ENCODE peak calls at places on chromosome 4, in four cellular contexts. F is esophagus squamous epithelium, S is body of pancreas, L is ovary. Q is an unnamed sample.

GRCh38 chr4:152810715-152811287 is 31.0 kb downstream of the ARFIP1 start:
- DNase-seq in L (no peak), S (peak; percentile 11), F (no peak), Q (no peak)

GRCh38 chr4:142291299-142291698 is 554.8 kb downstream of the INPP4B start:
- DNase-seq in L (no peak), S (no peak), F (no peak), Q (no peak)

GRCh38 chr4:109562457-109563237 is 2.6 kb downstream of the MCUB start:
- DNase-seq in F (no peak), L (no peak), S (peak; percentile 16), Q (no peak)

GRCh38 chr4:142396279-142396678 is 449.8 kb downstream of the INPP4B start:
- DNase-seq in F (no peak), L (no peak), S (no peak), Q (no peak)

GRCh38 chr4:92215471-92215870 is 88.3 kb upstream of the GRID2 start:
- DNase-seq in S (no peak), L (no peak), F (no peak), Q (no peak)

GRCh38 chr4:22962186-22962786 is 269.5 kb downstream of the GBA3 start:
- DNase-seq in F (no peak), L (no peak), S (no peak), Q (no peak)

GRCh38 chr4:165440415-165440882 is 61.6 kb downstream of the CPE start:
- DNase-seq in F (no peak), L (no peak), S (no peak), Q (no peak)

GRCh38 chr4:26320159-26320452 is 708 bp upstream of the RBPJ start:
- DNase-seq in F (no peak), L (peak; percentile 23), S (no peak), Q (no peak)

GRCh38 chr4:126441173-126441810 is 1126.5 kb downstream of the FAT4 start:
- DNase-seq in F (no peak), L (no peak), S (no peak), Q (no peak)

GRCh38 chr4:94976371-94977011 is 218.7 kb downstream of the BMPR1B start:
- DNase-seq in F (no peak), L (no peak), S (no peak), Q (no peak)

GRCh38 chr4:27861381-27861787 is 1000.7 kb downstream of the STIM2 start:
- DNase-seq in L (no peak), F (no peak), S (peak; percentile 36), Q (no peak)

GRCh38 chr4:13706716-13707115 is 79.2 kb upstream of the BOD1L1 start:
- DNase-seq in L (no peak), F (no peak), S (no peak), Q (no peak)

GRCh38 chr4:162839814-162840213 is 326.9 kb downstream of the NAF1 start:
- DNase-seq in F (no peak), S (no peak), L (no peak), Q (no peak)

GRCh38 chr4:11904117-11904535 is 475.4 kb upstream of the HS3ST1 start:
- DNase-seq in S (peak; percentile 24), L (peak; percentile 69), F (no peak), Q (no peak)

GRCh38 chr4:56212774-56213173 is 174.5 kb downstream of the AASDH start:
- DNase-seq in F (no peak), L (no peak), S (no peak), Q (no peak)

GRCh38 chr4:132542228-132542627 is 606.9 kb upstream of the PCDH10 start:
- DNase-seq in S (no peak), L (no peak), F (no peak), Q (no peak)

GRCh38 chr4:6942238-6942800 is 32.7 kb downstream of the TBC1D14 start:
- DNase-seq in L (peak; percentile 62), S (no peak), F (no peak), Q (no peak)

GRCh38 chr4:105274090-105274489 is 127.4 kb downstream of the TET2 start:
- DNase-seq in L (no peak), S (no peak), F (no peak), Q (no peak)
- H3K27ac ChIP-seq in L (no peak overlapping the region), S (no peak overlapping the region), F (no peak overlapping the region), Q (no peak overlapping the region)

DNA sequence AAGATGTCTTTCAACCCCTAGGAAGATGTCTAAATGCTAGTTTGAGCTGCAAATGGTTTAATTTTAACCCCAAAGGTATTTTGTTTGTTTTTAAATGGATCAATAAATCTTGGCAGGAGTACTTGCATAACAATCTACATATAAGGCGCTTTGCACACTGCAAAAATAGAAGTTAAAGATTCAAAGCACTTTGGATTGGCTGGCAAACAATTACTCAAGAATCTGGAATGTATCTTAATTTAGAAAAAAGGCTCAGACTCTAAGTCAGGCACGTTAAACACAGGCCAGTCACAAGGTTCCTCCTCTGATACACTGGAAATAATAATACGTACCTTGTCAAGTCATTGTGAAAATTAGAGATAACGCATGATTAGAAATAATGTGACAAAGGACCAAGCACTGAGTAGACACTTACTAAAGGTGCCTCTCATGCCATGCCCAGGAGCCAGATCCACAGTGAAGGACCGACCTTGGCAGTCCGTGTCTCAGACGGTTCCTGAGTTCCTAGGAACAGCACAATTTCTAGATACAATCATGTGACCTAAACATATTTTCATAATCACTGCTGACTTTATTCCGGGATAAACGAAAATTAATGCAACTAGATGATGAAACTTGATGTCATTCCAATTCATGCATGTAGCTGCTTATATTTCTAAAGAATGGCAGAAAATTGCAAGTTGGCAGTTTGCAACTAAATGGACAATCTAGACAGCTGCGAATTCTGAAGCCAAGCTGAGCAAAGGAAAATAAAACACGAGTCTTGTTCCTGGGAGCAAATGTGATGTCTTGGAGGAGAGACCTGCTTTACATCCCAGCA is 49.6 kb downstream of the PROM1 start:
- DNase-seq in F (no peak), L (no peak), S (no peak), Q (no peak)
- H3K4me1 ChIP-seq in F (no peaks in the 10 kb centered on the region), L (no peaks in the 10 kb centered on the region), S (peaks cover 35% of the 10 kb centered on the region), Q (peaks cover 7% of the 10 kb centered on the region)

DNA sequence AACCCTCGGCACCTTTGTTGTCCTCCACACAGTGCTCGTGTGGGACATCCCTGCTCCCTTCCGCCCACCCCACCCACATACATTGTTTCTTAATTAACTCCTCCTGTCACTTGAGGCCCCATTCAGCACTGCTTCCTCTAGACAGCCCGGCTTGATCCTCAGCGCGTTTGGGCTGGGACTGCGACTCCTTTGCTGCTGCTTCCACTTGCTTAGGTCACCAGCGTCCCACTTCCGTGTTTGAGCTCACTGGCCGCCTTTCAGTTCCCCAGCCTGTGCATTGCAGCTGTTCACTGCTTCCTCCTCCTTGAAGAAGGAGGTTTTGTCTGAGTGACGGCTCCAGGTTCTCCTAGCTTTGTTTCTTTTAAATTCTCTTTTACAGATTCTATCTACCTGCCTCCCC is 16.1 kb downstream of the RNF4 start:
- DNase-seq in F (peak; percentile 49), S (peak; percentile 69), L (no peak), Q (peak; percentile 88)
- TF ChIP-seq POLR2A in F (no peak), S (no peak), L (no peak), Q (no peak)

DNA sequence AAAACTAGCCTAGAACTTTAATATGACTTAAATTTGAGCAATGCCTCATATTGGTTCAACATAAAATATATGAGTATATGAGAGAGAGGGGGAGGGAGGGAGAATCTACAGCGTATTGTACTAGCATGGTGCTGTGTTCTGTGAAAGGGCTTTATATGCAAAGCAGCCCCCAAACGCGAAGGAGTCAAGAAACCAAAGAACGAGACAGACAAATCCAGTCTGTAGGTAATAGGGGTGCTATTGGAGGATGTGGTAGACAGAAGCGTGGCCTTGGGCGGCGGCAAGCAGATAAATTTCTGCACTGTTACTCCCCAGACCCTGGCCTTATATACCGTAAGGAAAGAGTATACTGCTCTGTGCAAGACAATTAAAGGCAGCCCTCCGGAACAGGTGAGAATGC is 846 bp upstream of the ANXA5 start:
- DNase-seq in F (no peak), S (no peak), L (no peak), Q (no peak)
- H3K27ac ChIP-seq in F (peak overlapping the region; percentile 94), S (no peak overlapping the region), L (peak overlapping the region; percentile 92), Q (peak overlapping the region; percentile 97)

DNA sequence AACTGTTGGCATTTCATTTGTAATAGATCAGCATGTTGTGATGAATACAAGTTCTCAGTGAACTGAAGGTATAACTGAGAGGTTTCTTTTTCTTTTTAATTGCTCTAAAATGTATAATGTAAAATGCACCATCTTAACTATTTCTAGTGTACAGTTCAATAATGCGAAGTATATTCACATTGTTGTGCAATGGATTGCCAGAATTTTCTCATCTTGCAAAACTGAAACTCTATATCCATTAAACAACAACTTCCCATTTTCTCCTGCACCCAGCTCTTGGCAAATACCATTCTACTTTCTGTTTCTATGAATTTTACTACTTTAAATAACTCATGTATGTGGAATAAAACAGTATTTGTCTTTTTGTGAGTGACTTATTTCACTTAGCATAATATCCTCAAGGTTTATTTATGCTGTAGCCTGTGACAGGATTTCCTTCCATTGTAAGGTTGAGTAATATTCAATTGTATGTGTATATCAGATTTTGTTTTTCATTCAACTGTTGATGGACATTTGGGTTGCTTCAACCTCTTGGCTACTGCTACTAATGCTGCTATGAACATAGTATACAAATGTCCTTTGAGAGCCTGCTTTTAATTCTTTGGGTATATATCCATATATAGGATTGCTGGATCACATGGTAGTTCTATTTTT is 53.5 kb upstream of the NPFFR2 start:
- DNase-seq in L (no peak), F (no peak), S (no peak), Q (no peak)
- H3K4me1 ChIP-seq in L (no peaks in the 10 kb centered on the region), F (no peaks in the 10 kb centered on the region), S (no peaks in the 10 kb centered on the region), Q (no peaks in the 10 kb centered on the region)

GRCh38 chr4:102829803-102830202 is 2.5 kb upstream of the UBE2D3 start:
- DNase-seq in L (no peak), S (no peak), F (no peak), Q (no peak)

GRCh38 chr4:102828497-102828808 is 1.1 kb upstream of the UBE2D3 start:
- DNase-seq in S (no peak), L (no peak), F (no peak), Q (no peak)

GRCh38 chr4:102826890-102827673 is at the start of gene UBE2D3:
- DNase-seq in S (peak; percentile 94), L (peak; percentile 94), F (peak; percentile 86), Q (peak; percentile 99)

GRCh38 chr4:102826105-102826889 is 1.1 kb downstream of the UBE2D3 start:
- DNase-seq in F (no peak), L (no peak), S (no peak), Q (no peak)

GRCh38 chr4:102827674-102828496 is 534 bp upstream of the UBE2D3 start:
- DNase-seq in L (peak; percentile 100), F (peak; percentile 98), S (peak; percentile 99), Q (peak; percentile 100)
- TF ChIP-seq POLR2A in L (peak; percentile 35), F (peak; percentile 78), S (peak; percentile 94), Q (no peak)

Q was measured in sigmoid colon.